ENCODE peak calls at places on chromosomes 11 and 22, in five cellular contexts. Z is renal cortical epithelial cell; X is NCI-H460; A is activated CD4-positive, alpha-beta T cell treated with anti-CD3 and anti-CD28 coated beads, Interleukin-2, amount 50 U/mL, for 48 hours; V is amniotic epithelial cell. I is an unnamed sample.
A peak's percentile ranks its signal among the peaks of the same experiment; 100 is the strongest.

GRCh38 chr11:46674463-46675287 is 25.7 kb downstream of the ARHGAP1 start:
- DNase-seq in X (no peak), V (peak; percentile 75), A (no peak), Z (peak; percentile 33), I (no peak)

GRCh38 chr11:119680899-119681370 is 48.1 kb downstream of the NECTIN1 start:
- DNase-seq in Z (no peak), A (no peak), X (no peak), V (no peak), I (no peak)

GRCh38 chr11:71329731-71330130 is 77.4 kb upstream of the SHANK2 start:
- DNase-seq in X (no peak), V (no peak), Z (no peak), A (no peak), I (no peak)

GRCh38 chr11:1653541-1654387 is 24.2 kb downstream of the KRTAP5-5 start:
- DNase-seq in A (no peak), V (no peak), X (no peak), Z (no peak), I (no peak)

GRCh38 chr11:76524919-76525318 is 80.1 kb downstream of the EMSY start:
- DNase-seq in Z (peak; percentile 65), X (peak; percentile 7), A (no peak), V (peak; percentile 18), I (no peak)

GRCh38 chr22:33923660-33924246 is 3.5 kb upstream of the LARGE1 start:
- DNase-seq in Z (peak; percentile 69), V (peak; percentile 34), A (peak; percentile 47), X (peak; percentile 59), I (no peak)

GRCh38 chr22:37731804-37732471 is 35.1 kb downstream of the TRIOBP start:
- DNase-seq in V (no peak), A (no peak), Z (peak; percentile 45), X (no peak), I (no peak)

GRCh38 chr11:117950999-117951961 is 22.1 kb upstream of the TMPRSS13 start:
- DNase-seq in X (no peak), V (no peak), Z (no peak), A (no peak), I (no peak)

GRCh38 chr11:57901756-57902155 is 121.9 kb upstream of the OR9Q1 start:
- DNase-seq in A (no peak), X (no peak), V (no peak), Z (no peak), I (no peak)

GRCh38 chr11:76810151-76810853 is 27.1 kb downstream of the TSKU start:
- DNase-seq in X (no peak), A (peak; percentile 69), Z (peak; percentile 41), V (peak; percentile 37), I (no peak)

GRCh38 chr22:31055322-31056159 is 25.6 kb upstream of the SMTN start:
- DNase-seq in X (peak; percentile 88), A (no peak), V (peak; percentile 100), Z (peak; percentile 92), I (peak; percentile 53)

GRCh38 chr11:64118871-64119495 is 46.9 kb downstream of the MACROD1 start:
- DNase-seq in V (no peak), Z (no peak), X (no peak), A (no peak), I (no peak)

GRCh38 chr11:9210922-9211320 is 54.2 kb downstream of the DENND5A start:
- DNase-seq in A (peak; percentile 24), Z (no peak), V (no peak), X (no peak), I (no peak)

GRCh38 chr22:29152045-29152380 is 53.7 kb upstream of the EMID1 start:
- DNase-seq in X (no peak), A (no peak), Z (no peak), V (no peak), I (no peak)

GRCh38 chr11:74650498-74650897 is 58.1 kb downstream of the POLD3 start:
- DNase-seq in X (no peak), A (no peak), Z (no peak), V (peak; percentile 32), I (no peak)

GRCh38 chr11:43923327-43924111 is 18.9 kb upstream of the C11orf96 start:
- DNase-seq in A (no peak), X (peak; percentile 30), Z (peak; percentile 57), V (peak; percentile 35), I (no peak)

GRCh38 chr22:27513021-27513420 is 288.5 kb downstream of the MN1 start:
- DNase-seq in X (no peak), V (no peak), A (no peak), Z (no peak), I (no peak)

GRCh38 chr11:73759520-73760065 is 1.3 kb downstream of the RAB6A start:
- DNase-seq in A (no peak), Z (peak; percentile 47), X (no peak), V (peak; percentile 21), I (no peak)

GRCh38 chr11:95888439-95888838 is 35.5 kb downstream of the MTMR2 start:
- DNase-seq in A (no peak), X (no peak), V (no peak), Z (peak; percentile 26), I (no peak)

GRCh38 chr11:68968306-68969255 is 12.2 kb downstream of the MRGPRD start:
- DNase-seq in A (no peak), X (no peak), V (no peak), Z (no peak), I (no peak)

GRCh38 chr11:69267395-69267805 is 26.6 kb upstream of the MYEOV start:
- DNase-seq in X (no peak), A (no peak), V (no peak), Z (no peak), I (peak; percentile 24)

GRCh38 chr11:60455531-60456042 is at the start of gene MS4A1:
- DNase-seq in Z (no peak), A (no peak), X (no peak), V (no peak), I (no peak)

GRCh38 chr11:70099578-70100282 is 21.6 kb downstream of the ANO1 start:
- DNase-seq in X (no peak), Z (no peak), A (no peak), V (peak; percentile 54), I (no peak)

GRCh38 chr11:129817282-129818051 is 1.8 kb downstream of the TMEM45B start:
- DNase-seq in A (no peak), Z (no peak), X (no peak), V (no peak), I (no peak)

GRCh38 chr22:49276567-49276966 is 551.1 kb downstream of the BRD1 start:
- DNase-seq in A (no peak), V (no peak), Z (no peak), X (no peak), I (no peak)

GRCh38 chr11:8228206-8228605 is 35.5 kb downstream of the LMO1 start:
- DNase-seq in V (no peak), A (no peak), X (no peak), Z (no peak), I (no peak)

GRCh38 chr22:16609548-16610261 is 17.1 kb upstream of the CCT8L2 start:
- DNase-seq in X (no peak), V (no peak), A (no peak), Z (no peak), I (no peak)

GRCh38 chr22:27204280-27204679 is 546.9 kb downstream of the MIAT start:
- DNase-seq in X (no peak), Z (no peak), V (no peak), A (no peak), I (no peak)

GRCh38 chr11:19959697-19960096 is 200.6 kb downstream of the DBX1 start:
- DNase-seq in Z (no peak), A (no peak), X (no peak), V (no peak), I (no peak)

GRCh38 chr11:16612801-16613400 is 125.5 kb upstream of the C11orf58 start:
- DNase-seq in V (no peak), Z (peak; percentile 4), A (no peak), X (no peak), I (no peak)

GRCh38 chr11:134366279-134366678 is 34.5 kb downstream of the GLB1L2 start:
- DNase-seq in V (no peak), A (no peak), Z (no peak), X (no peak), I (no peak)

GRCh38 chr11:73760066-73760679 is 701 bp downstream of the RAB6A start:
- DNase-seq in X (no peak), A (no peak), V (peak; percentile 46), Z (no peak), I (no peak)

GRCh38 chr11:129973809-129974208 is 28.8 kb downstream of the PRDM10 start:
- DNase-seq in Z (peak; percentile 74), X (no peak), V (peak; percentile 37), A (no peak), I (no peak)

GRCh38 chr22:32794449-32795213 is 6.9 kb upstream of the TIMP3 start:
- DNase-seq in A (no peak), X (no peak), V (no peak), Z (no peak), I (no peak)

GRCh38 chr11:75041263-75041662 is 52.5 kb downstream of the NEU3 start:
- DNase-seq in X (no peak), Z (no peak), A (no peak), V (no peak), I (no peak)